ENCODE peak calls at places on chromosome 1, in seven cellular contexts. E is right cardiac atrium; M is GM23248; J is CD4-positive, CD25-positive, alpha-beta regulatory T cell; B is CD8-positive, alpha-beta memory T cell; Y is IMR-90; R is heart left ventricle. U is an unnamed sample. For H3K4me1, the result is how much of the 10 kb centered on the place peaks cover.

GRCh38 chr1:165678509-165678908 is 19.9 kb downstream of the ALDH9A1 start:
- DNase-seq in E (no peak), M (no peak), J (peak), B (peak), Y (no peak), R (no peak), U (no peak)

GRCh38 chr1:59697138-59697811 is 117.5 kb upstream of the HOOK1 start:
- DNase-seq in E (no peak), M (peak), J (peak), B (peak), Y (no peak), R (no peak), U (no peak)

GRCh38 chr1:152398812-152399698 is 15.0 kb downstream of the CRNN start:
- DNase-seq in E (no peak), M (peak), J (no peak), B (no peak), Y (no peak), R (no peak), U (no peak)

GRCh38 chr1:66207484-66207883 is 326.5 kb upstream of the SGIP1 start:
- DNase-seq in E (no peak), M (peak), J (no peak), B (no peak), Y (peak), R (no peak), U (peak)

GRCh38 chr1:20787775-20788488 is 825 bp upstream of the HP1BP3 start:
- DNase-seq in E (no peak), M (peak), J (no peak), B (no peak), Y (peak), R (no peak), U (no peak)

GRCh38 chr1:156549831-156550230 is 22.5 kb downstream of the IQGAP3 start:
- DNase-seq in E (no peak), M (no peak), J (no peak), B (no peak), Y (no peak), R (no peak), U (no peak)

GRCh38 chr1:207861442-207862177 is 49.3 kb downstream of the CD34 start:
- DNase-seq in E (no peak), M (no peak), J (no peak), B (peak), Y (no peak), R (no peak), U (no peak)

GRCh38 chr1:62306065-62306464 is 13.2 kb downstream of the KANK4 start:
- DNase-seq in E (no peak), M (no peak), J (no peak), B (no peak), Y (no peak), R (no peak), U (no peak)

GRCh38 chr1:108708726-108709660 is 3.7 kb upstream of the FNDC7 start:
- DNase-seq in E (no peak), M (no peak), J (peak), B (peak), Y (no peak), R (no peak), U (no peak)

GRCh38 chr1:66769512-66770229 is 17.4 kb downstream of the DYNLT5 start:
- DNase-seq in E (no peak), M (no peak), J (peak), B (peak), Y (no peak), R (no peak), U (no peak)

GRCh38 chr1:115838805-115839705 is 1.9 kb downstream of the NHLH2 start:
- DNase-seq in E (peak), M (peak), J (no peak), B (no peak), Y (no peak), R (peak), U (no peak)

GRCh38 chr1:103265551-103265950 is 157.2 kb upstream of the COL11A1 start:
- DNase-seq in E (no peak), M (peak), J (no peak), B (no peak), Y (peak), R (no peak), U (no peak)

GRCh38 chr1:117959364-117959763 is 29.8 kb downstream of the WDR3 start:
- DNase-seq in E (no peak), M (no peak), J (no peak), B (no peak), Y (peak), R (no peak), U (no peak)

GRCh38 chr1:51433269-51433971 is 85.6 kb downstream of the EPS15 start:
- DNase-seq in E (no peak), M (no peak), J (no peak), B (no peak), Y (no peak), R (no peak), U (no peak)

GRCh38 chr1:16608838-16609560 is 4.4 kb downstream of the NBPF1 start:
- DNase-seq in E (no peak), M (no peak), J (peak), B (no peak), Y (no peak), R (no peak), U (no peak)

GRCh38 chr1:206867716-206868115 is 2.3 kb downstream of the IL20 start:
- DNase-seq in E (no peak), M (peak), J (no peak), B (no peak), Y (no peak), R (no peak), U (no peak)

GRCh38 chr1:178345821-178346220 is 150.9 kb downstream of the CLEC20A start:
- DNase-seq in E (no peak), M (peak), J (no peak), B (no peak), Y (no peak), R (no peak), U (no peak)

GRCh38 chr1:27342778-27343638 is 1.2 kb downstream of the SYTL1 start:
- DNase-seq in E (peak), M (no peak), J (peak), B (peak), Y (no peak), R (peak), U (no peak)

GRCh38 chr1:162398999-162399580 is 12.8 kb downstream of the SH2D1B start:
- DNase-seq in E (no peak), M (no peak), J (no peak), B (no peak), Y (no peak), R (no peak), U (no peak)

GRCh38 chr1:56106551-56107277 is 472.6 kb downstream of the PLPP3 start:
- DNase-seq in E (no peak), M (no peak), J (no peak), B (no peak), Y (no peak), R (no peak), U (no peak)

GRCh38 chr1:156103521-156103947 is 11.0 kb upstream of the LMNA start:
- DNase-seq in E (peak), M (peak), J (no peak), B (no peak), Y (peak), R (peak), U (no peak)

GRCh38 chr1:96309783-96310182 is 411.8 kb upstream of the PTBP2 start:
- DNase-seq in E (no peak), M (peak), J (no peak), B (no peak), Y (peak), R (no peak), U (no peak)

GRCh38 chr1:15617874-15618684 is 821 bp downstream of the DDI2 start:
- DNase-seq in E (no peak), M (peak), J (peak), B (peak), Y (no peak), R (peak), U (no peak)

GRCh38 chr1:162690672-162691434 is 58.6 kb downstream of the DDR2 start:
- DNase-seq in E (peak), M (peak), J (no peak), B (no peak), Y (peak), R (peak), U (peak)

GRCh38 chr1:93631626-93632365 is 49.8 kb downstream of the BCAR3 start:
- DNase-seq in E (no peak), M (no peak), J (no peak), B (no peak), Y (no peak), R (no peak), U (no peak)

GRCh38 chr1:159817276-159818041 is 9.2 kb upstream of the SLAMF8 start:
- DNase-seq in E (no peak), M (peak), J (no peak), B (no peak), Y (no peak), R (no peak), U (no peak)

GRCh38 chr1:215900684-215901083 is 333.6 kb downstream of the KCTD3 start:
- DNase-seq in E (no peak), M (no peak), J (no peak), B (no peak), Y (no peak), R (no peak), U (no peak)

GRCh38 chr1:223765036-223765718 is 52.8 kb downstream of the CAPN2 start:
- DNase-seq in E (peak), M (peak), J (no peak), B (no peak), Y (peak), R (no peak), U (peak)

GRCh38 chr1:6127587-6128163 is 52.4 kb downstream of the CHD5 start:
- DNase-seq in E (peak), M (peak), J (peak), B (peak), Y (peak), R (peak), U (peak)

GRCh38 chr1:236724521-236724920 is 38.2 kb downstream of the ACTN2 start:
- DNase-seq in E (no peak), M (no peak), J (no peak), B (no peak), Y (no peak), R (no peak), U (no peak)

DNA sequence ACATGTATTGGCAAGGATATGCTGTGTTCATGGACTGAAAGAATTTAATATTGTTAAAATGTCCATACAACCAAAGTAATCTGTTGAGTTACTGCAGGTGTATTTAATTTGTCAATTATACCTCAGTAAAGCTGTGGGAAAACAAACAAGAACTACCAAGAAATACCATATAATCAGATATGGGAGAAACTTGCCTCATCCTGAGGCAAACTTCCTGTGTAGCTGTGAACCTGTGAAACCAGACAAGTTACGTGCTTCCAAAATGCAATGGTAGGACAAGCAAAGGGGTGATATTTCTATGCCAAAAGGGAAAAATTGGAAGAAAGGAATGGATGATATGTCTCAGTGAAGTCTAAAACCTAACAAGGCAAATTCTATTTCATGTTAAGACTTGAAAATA is 174.6 kb downstream of the SPATA17 start:
- DNase-seq in E (no peak), M (no peak), J (no peak), B (no peak), Y (no peak), R (no peak), U (no peak)
- H3K4me1 ChIP-seq in E (under half), M (under half), J (under half), B (under half), Y (under half), R (under half), U (under half)

GRCh38 chr1:46557403-46557802 is 6.0 kb upstream of the KNCN start:
- DNase-seq in E (no peak), M (no peak), J (no peak), B (no peak), Y (no peak), R (no peak), U (no peak)
- H3K27ac ChIP-seq in E (no peak), M (no peak), J (no peak), B (no peak), Y (no peak), R (no peak), U (no peak)

GRCh38 chr1:234528073-234528865 is 49.3 kb upstream of the TARBP1 start:
- DNase-seq in E (peak), M (no peak), J (no peak), B (no peak), Y (no peak), R (peak), U (peak)

GRCh38 chr1:234527346-234527745 is 48.4 kb upstream of the TARBP1 start:
- DNase-seq in E (no peak), M (no peak), J (no peak), B (no peak), Y (no peak), R (no peak), U (no peak)

GRCh38 chr1:234530641-234531040 is 51.7 kb upstream of the TARBP1 start:
- DNase-seq in E (no peak), M (no peak), J (no peak), B (no peak), Y (no peak), R (no peak), U (no peak)

GRCh38 chr1:234529661-234530237 is 50.8 kb upstream of the TARBP1 start:
- DNase-seq in E (no peak), M (peak), J (no peak), B (no peak), Y (no peak), R (no peak), U (no peak)

GRCh38 chr1:234529095-234529494 is 50.1 kb upstream of the TARBP1 start:
- DNase-seq in E (no peak), M (no peak), J (no peak), B (no peak), Y (no peak), R (no peak), U (no peak)
- H3K4me3 ChIP-seq in E (no peak), M (no peak), J (no peak), B (no peak), Y (no peak), R (no peak), U (no peak)

DNA sequence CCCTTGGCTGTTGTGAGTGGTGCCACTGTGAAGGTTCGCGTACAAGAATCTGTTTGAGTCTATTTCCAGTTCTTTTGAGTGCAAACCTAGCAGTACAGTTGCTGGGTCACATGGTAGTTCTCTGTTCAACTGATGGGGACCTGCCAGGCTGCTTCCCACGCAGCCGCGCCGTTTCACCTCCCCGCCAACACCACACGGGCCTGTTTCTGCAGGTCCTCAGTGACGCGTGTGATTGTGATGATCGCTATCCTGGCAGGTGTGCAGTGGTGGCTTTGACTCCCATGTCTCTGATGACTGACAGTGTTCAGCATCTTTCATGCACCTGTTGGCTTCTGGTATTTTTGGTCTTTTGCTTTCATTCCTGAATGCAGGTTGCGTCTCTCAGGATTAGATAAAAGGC is 41.7 kb downstream of the FAAP20 start:
- DNase-seq in E (no peak), M (no peak), J (no peak), B (peak), Y (no peak), R (no peak), U (no peak)
- H3K4me1 ChIP-seq in E (under half), M (under half), J (under half), B (under half), Y (under half), R (under half), U (under half)

U was measured in heart right ventricle.